ENCODE peak calls at places on chromosomes 16 and 17, in six cellular contexts. G, U, I, T, W and E are unnamed samples.

GRCh38 chr17:40104570-40105471 is 4.4 kb upstream of the NR1D1 start:
- DNase-seq in G (peak), U (no peak), I (no peak), T (no peak), W (no peak), E (no peak)

GRCh38 chr16:69443809-69444611 is 19.6 kb downstream of the CYB5B start:
- DNase-seq in G (peak), U (peak), I (peak), T (no peak), W (no peak), E (no peak)

GRCh38 chr17:73325527-73325842 is 13.7 kb upstream of the CDC42EP4 start:
- DNase-seq in G (peak), U (no peak), I (peak), T (no peak), W (no peak), E (no peak)

GRCh38 chr16:78462261-78463208 is 363.1 kb downstream of the WWOX start:
- DNase-seq in G (no peak), U (no peak), I (no peak), T (no peak), W (no peak), E (no peak)

GRCh38 chr16:71258371-71258770 is 27.8 kb upstream of the HYDIN start:
- DNase-seq in G (no peak), U (no peak), I (no peak), T (no peak), W (no peak), E (no peak)

GRCh38 chr16:57785924-57786323 is 16.4 kb downstream of the KIFC3 start:
- DNase-seq in G (no peak), U (no peak), I (no peak), T (no peak), W (no peak), E (no peak)

GRCh38 chr16:762049-762513 is 1.5 kb downstream of the MSLN start:
- DNase-seq in G (no peak), U (no peak), I (no peak), T (no peak), W (no peak), E (no peak)

GRCh38 chr17:46874906-46875305 is 23.5 kb downstream of the WNT9B start:
- DNase-seq in G (no peak), U (no peak), I (no peak), T (no peak), W (no peak), E (no peak)

GRCh38 chr17:81727324-81728031 is 15.4 kb downstream of the SLC25A10 start:
- DNase-seq in G (no peak), U (no peak), I (no peak), T (no peak), W (peak), E (peak)

GRCh38 chr16:68378436-68379415 is 67.9 kb downstream of the PRMT7 start:
- DNase-seq in G (no peak), U (no peak), I (no peak), T (no peak), W (no peak), E (peak)

GRCh38 chr17:78105551-78105950 is 23.0 kb downstream of the TMC6 start:
- DNase-seq in G (no peak), U (no peak), I (no peak), T (no peak), W (peak), E (no peak)

GRCh38 chr16:10859020-10859419 is 18.0 kb upstream of the CIITA start:
- DNase-seq in G (no peak), U (no peak), I (no peak), T (no peak), W (no peak), E (no peak)

GRCh38 chr17:68398731-68399637 is 58.3 kb downstream of the WIPI1 start:
- DNase-seq in G (peak), U (peak), I (peak), T (peak), W (no peak), E (peak)

GRCh38 chr17:65487161-65487560 is 74.3 kb downstream of the AXIN2 start:
- DNase-seq in G (no peak), U (peak), I (no peak), T (no peak), W (no peak), E (no peak)

GRCh38 chr16:16071631-16072244 is 122.3 kb downstream of the ABCC1 start:
- DNase-seq in G (peak), U (no peak), I (no peak), T (no peak), W (no peak), E (no peak)

GRCh38 chr17:28726912-28727726 is 1.1 kb upstream of the TLCD1 start:
- DNase-seq in G (peak), U (peak), I (peak), T (peak), W (peak), E (peak)

GRCh38 chr17:61556224-61557188 is 34.5 kb downstream of the NACA2 start:
- DNase-seq in G (no peak), U (no peak), I (no peak), T (no peak), W (no peak), E (no peak)

GRCh38 chr17:9123594-9124553 is 102.6 kb downstream of the NTN1 start:
- DNase-seq in G (no peak), U (no peak), I (no peak), T (no peak), W (no peak), E (peak)

GRCh38 chr16:28298511-28298878 is 6.2 kb downstream of the SBK1 start:
- DNase-seq in G (no peak), U (no peak), I (no peak), T (peak), W (no peak), E (no peak)

GRCh38 chr16:62225675-62226074 is 189.4 kb upstream of the CDH8 start:
- DNase-seq in G (no peak), U (peak), I (no peak), T (peak), W (peak), E (peak)

GRCh38 chr17:37519241-37519985 is 29.7 kb downstream of the DUSP14 start:
- DNase-seq in G (no peak), U (no peak), I (no peak), T (no peak), W (no peak), E (no peak)

GRCh38 chr16:3112881-3113574 is 642 bp downstream of the ZNF205 start:
- DNase-seq in G (no peak), U (no peak), I (no peak), T (no peak), W (no peak), E (no peak)

GRCh38 chr17:83176956-83177583 is 97.7 kb downstream of the METRNL start:
- DNase-seq in G (no peak), U (no peak), I (no peak), T (peak), W (peak), E (no peak)

GRCh38 chr16:17160285-17160854 is 310.4 kb downstream of the XYLT1 start:
- DNase-seq in G (no peak), U (no peak), I (no peak), T (no peak), W (no peak), E (no peak)

GRCh38 chr16:15811778-15812750 is 44.8 kb downstream of the MYH11 start:
- DNase-seq in G (no peak), U (no peak), I (peak), T (no peak), W (no peak), E (peak)

GRCh38 chr16:53511084-53511402 is 8.0 kb upstream of the AKTIP start:
- DNase-seq in G (no peak), U (no peak), I (no peak), T (no peak), W (no peak), E (no peak)

GRCh38 chr16:51753382-51753781 is 602.3 kb upstream of the SALL1 start:
- DNase-seq in G (no peak), U (no peak), I (no peak), T (no peak), W (no peak), E (no peak)

GRCh38 chr17:55770220-55770870 is 19.5 kb downstream of the PCTP start:
- DNase-seq in G (no peak), U (no peak), I (peak), T (no peak), W (no peak), E (no peak)

GRCh38 chr17:80968602-80969029 is 23.0 kb upstream of the CHMP6 start:
- DNase-seq in G (peak), U (no peak), I (no peak), T (no peak), W (no peak), E (peak)